ENCODE peak calls at places on chromosome 21, in five cellular contexts. O, R, I, A and K are unnamed samples.

GRCh38 chr21:33708874-33709273 is 66.6 kb downstream of the ITSN1 start:
- DNase-seq in I (no peak), O (no peak), R (no peak), A (no peak), K (no peak)

GRCh38 chr21:33892853-33893252 is 22.8 kb downstream of the ATP5PO start:
- DNase-seq in O (no peak), I (no peak), A (no peak), R (no peak), K (no peak)

GRCh38 chr21:45991606-45992301 is 10.2 kb downstream of the COL6A1 start:
- DNase-seq in A (peak), O (no peak), R (no peak), I (peak), K (no peak)

GRCh38 chr21:35475006-35475405 is 425.9 kb upstream of the RUNX1 start:
- DNase-seq in A (no peak), I (no peak), O (no peak), R (peak), K (no peak)

GRCh38 chr21:16102113-16102512 is 372.3 kb downstream of the USP25 start:
- DNase-seq in R (peak), I (no peak), A (no peak), O (no peak), K (no peak)

GRCh38 chr21:46156678-46157077 is 1.3 kb upstream of the FTCD start:
- DNase-seq in I (no peak), O (no peak), R (no peak), A (no peak), K (no peak)

GRCh38 chr21:39313042-39313456 is 383 bp downstream of the BRWD1 start:
- DNase-seq in I (peak), A (peak), O (peak), R (peak), K (no peak)

GRCh38 chr21:30186242-30186641 is 19.6 kb upstream of the CLDN17 start:
- DNase-seq in O (no peak), R (no peak), A (peak), I (no peak), K (no peak)

GRCh38 chr21:46298083-46298412 is 11.9 kb downstream of the YBEY start:
- DNase-seq in O (no peak), A (no peak), I (no peak), R (no peak), K (no peak)

GRCh38 chr21:32043458-32043857 is 170.6 kb downstream of the HUNK start:
- DNase-seq in O (no peak), I (no peak), A (no peak), R (no peak), K (no peak)

GRCh38 chr21:35084869-35085268 is 35.8 kb upstream of the RUNX1 start:
- DNase-seq in O (no peak), I (no peak), R (peak), A (no peak), K (peak)

GRCh38 chr21:28961927-28962326 is 30.8 kb downstream of the LTN1 start:
- DNase-seq in O (no peak), I (no peak), A (no peak), R (no peak), K (no peak)

GRCh38 chr21:36044056-36044455 is 16.3 kb downstream of the SETD4 start:
- DNase-seq in A (no peak), R (no peak), O (no peak), I (no peak), K (peak)

GRCh38 chr21:15964181-15964855 is 234.5 kb downstream of the USP25 start:
- DNase-seq in A (no peak), R (peak), I (no peak), O (no peak), K (no peak)

GRCh38 chr21:45768011-45768740 is 124.7 kb downstream of the PCBP3 start:
- DNase-seq in O (no peak), I (no peak), R (peak), A (no peak), K (no peak)

GRCh38 chr21:39022035-39022900 is 161.0 kb downstream of the PSMG1 start:
- DNase-seq in I (no peak), R (no peak), A (no peak), O (peak), K (no peak)

GRCh38 chr21:36454079-36454478 is 25.8 kb downstream of the CLDN14 start:
- DNase-seq in O (no peak), A (no peak), I (no peak), R (no peak), K (no peak)

GRCh38 chr21:36069713-36070573 is at the start of gene CBR1:
- DNase-seq in O (peak), A (peak), I (peak), R (peak), K (peak)

GRCh38 chr21:31550070-31550469 is 109.4 kb upstream of the SOD1 start:
- DNase-seq in I (no peak), R (no peak), O (no peak), A (no peak), K (no peak)

GRCh38 chr21:38272215-38272614 is 15.4 kb downstream of the KCNJ15 start:
- DNase-seq in A (no peak), O (no peak), R (no peak), I (no peak), K (no peak)

GRCh38 chr21:45299026-45299863 is 11.6 kb upstream of the POFUT2 start:
- DNase-seq in O (no peak), A (no peak), I (peak), R (no peak), K (no peak)

GRCh38 chr21:45109831-45110492 is 35.6 kb downstream of the ADARB1 start:
- DNase-seq in I (no peak), R (peak), O (no peak), A (no peak), K (no peak)

GRCh38 chr21:43921602-43921978 is 56.6 kb downstream of the AGPAT3 start:
- DNase-seq in A (no peak), R (no peak), O (no peak), I (no peak), K (no peak)

GRCh38 chr21:38912355-38912619 is 106.6 kb downstream of the ETS2 start:
- DNase-seq in O (no peak), I (no peak), R (peak), A (peak), K (no peak)

GRCh38 chr21:34073749-34074282 is 438 bp downstream of the MRPS6 start:
- DNase-seq in R (no peak), I (no peak), O (no peak), A (peak), K (no peak)

GRCh38 chr21:33396966-33397365 is 6.2 kb upstream of the IFNGR2 start:
- DNase-seq in R (peak), O (no peak), I (no peak), A (no peak), K (no peak)

GRCh38 chr21:45996311-45997204 is 15.0 kb downstream of the COL6A1 start:
- DNase-seq in I (no peak), O (no peak), R (no peak), A (peak), K (no peak)

GRCh38 chr21:29499734-29500343 is 201.1 kb downstream of the BACH1 start:
- DNase-seq in O (peak), I (no peak), R (peak), A (no peak), K (no peak)

GRCh38 chr21:37380349-37381323 is 14.1 kb downstream of the DYRK1A start:
- DNase-seq in R (no peak), A (peak), O (no peak), I (no peak), K (no peak)

GRCh38 chr21:31537872-31538576 is 121.5 kb upstream of the SOD1 start:
- DNase-seq in O (no peak), R (no peak), A (no peak), I (no peak), K (no peak)

GRCh38 chr21:32940079-32941014 is 85.4 kb upstream of the OLIG2 start:
- DNase-seq in R (peak), I (no peak), O (peak), A (peak), K (no peak)

GRCh38 chr21:38915546-38915945 is 109.8 kb downstream of the ETS2 start:
- DNase-seq in A (no peak), O (no peak), R (no peak), I (no peak), K (no peak)

GRCh38 chr21:38806153-38806941 is 618 bp downstream of the ETS2 start:
- DNase-seq in I (no peak), R (peak), A (peak), O (no peak), K (no peak)

DNA sequence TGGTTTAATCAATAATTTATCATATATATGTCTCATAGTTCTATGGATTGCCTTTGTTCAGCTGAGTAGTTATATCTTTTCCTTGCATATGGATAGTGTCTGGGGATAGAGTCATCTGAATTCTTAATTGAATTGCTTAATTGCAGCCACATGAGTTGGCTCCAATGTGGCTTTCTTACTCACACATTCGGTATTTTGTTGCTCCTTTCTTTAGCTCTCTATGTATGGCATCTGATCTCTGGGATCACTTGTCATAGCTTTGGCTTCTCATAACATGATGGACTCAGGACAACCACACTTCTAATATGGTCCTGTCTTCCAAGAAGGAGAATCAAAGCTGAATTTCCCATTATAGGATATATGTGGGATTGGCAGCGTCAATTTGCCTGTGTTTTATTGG is 716.2 kb downstream of the NCAM2 start:
- DNase-seq in O (no peak), R (peak), A (no peak), I (no peak), K (peak)
- H3K4me3 ChIP-seq in O (no peak), R (no peak), A (no peak), I (no peak), K (no peak)

GRCh38 chr21:14119038-14119437 is 91.7 kb downstream of the LIPI start:
- DNase-seq in R (no peak), I (no peak), O (no peak), A (no peak), K (no peak)
- TF ChIP-seq CTCF in R (no peak), I (no peak), O (peak), A (no peak), K (no peak)

DNA sequence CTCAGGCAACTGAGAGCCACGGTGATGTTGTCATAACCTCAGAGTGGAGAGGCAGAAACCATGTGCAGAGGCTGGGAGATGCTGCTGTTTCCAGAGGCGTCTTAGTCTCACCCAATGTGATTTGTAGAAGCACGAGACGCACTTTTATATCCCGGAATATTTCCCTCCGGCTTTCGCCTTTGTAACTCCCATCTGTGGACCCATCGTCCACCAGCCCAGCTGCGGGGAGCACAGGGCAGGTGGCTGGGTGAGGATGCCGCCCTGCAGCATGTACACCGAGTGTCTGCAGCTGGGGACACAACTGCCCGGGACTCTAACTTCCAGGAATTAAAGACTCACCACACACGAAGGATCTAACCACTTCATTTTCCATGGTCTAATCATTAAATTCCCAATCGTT is 43.5 kb downstream of the UBASH3A start:
- DNase-seq in R (no peak), I (no peak), A (no peak), O (no peak), K (no peak)
- H3K4me3 ChIP-seq in R (no peak), I (no peak), A (no peak), O (no peak), K (no peak)

DNA sequence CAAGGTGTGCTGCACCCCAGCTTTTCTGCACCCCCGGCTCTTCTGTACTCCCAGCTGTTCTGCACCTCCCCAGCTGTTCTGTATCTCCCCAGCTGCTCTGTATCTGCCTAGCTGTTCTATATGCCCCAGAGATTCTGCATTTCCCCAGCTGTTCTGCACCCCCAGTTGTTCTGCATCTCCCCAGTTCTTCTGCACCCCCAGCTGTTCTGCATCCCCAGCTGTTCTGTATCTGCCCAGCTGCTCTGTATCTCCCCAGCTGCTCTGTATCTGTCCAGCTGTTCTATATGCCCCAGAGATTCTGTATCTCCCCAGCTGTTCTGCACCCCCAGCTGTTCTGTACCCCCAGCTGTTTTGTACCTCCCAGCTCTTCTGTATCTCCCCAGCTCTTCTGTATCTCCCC is 41.1 kb downstream of the UMODL1 start:
- DNase-seq in R (no peak), A (no peak), I (no peak), O (no peak), K (no peak)
- TF ChIP-seq CTCF in R (no peak), A (no peak), I (no peak), O (no peak), K (no peak)

DNA sequence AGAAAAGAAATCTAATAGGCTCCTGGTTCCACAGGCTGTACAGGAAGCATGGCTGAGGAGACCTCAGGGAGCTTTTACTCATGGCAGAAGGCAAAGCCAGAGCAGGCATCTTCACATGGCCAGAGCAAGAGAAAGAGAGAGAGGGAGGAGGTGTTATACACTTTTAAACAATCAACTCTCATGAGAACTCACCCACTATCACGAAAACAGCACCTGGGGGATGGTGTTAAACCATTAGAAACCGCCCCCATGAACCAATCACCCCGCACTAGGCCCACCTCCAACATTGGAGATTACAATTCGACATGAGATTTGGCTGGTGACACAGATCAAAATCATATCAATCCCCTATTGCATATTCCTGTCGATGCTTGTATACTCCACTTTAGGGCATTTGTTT is 93.5 kb downstream of the MRPL39 start:
- DNase-seq in A (no peak), R (no peak), O (no peak), I (no peak), K (no peak)
- H3K4me3 ChIP-seq in A (no peak), R (no peak), O (no peak), I (no peak), K (no peak)

GRCh38 chr21:42376338-42376982 is 10.1 kb upstream of the TFF1 start:
- DNase-seq in I (no peak), O (no peak), A (peak), R (no peak), K (no peak)
- TF ChIP-seq CTCF in I (no peak), O (no peak), A (peak), R (no peak), K (no peak)

GRCh38 chr21:26962516-26963305 is 4.2 kb downstream of the ADAMTS5 start:
- DNase-seq in O (no peak), A (no peak), R (no peak), I (no peak), K (no peak)
- H3K4me3 ChIP-seq in O (no peak), A (no peak), R (peak), I (no peak), K (no peak)